ENCODE peak calls at places on chromosomes 5 and 9, in five cellular contexts. Y, L, R, D and Z are unnamed samples.

GRCh38 chr5:109146611-109147010 is 263.2 kb downstream of the PJA2 start:
- DNase-seq in Y (no peak), R (no peak), L (no peak), D (no peak), Z (no peak)

GRCh38 chr5:149740866-149741459 is 10.9 kb downstream of the PPARGC1B start:
- DNase-seq in D (no peak), Y (no peak), L (no peak), R (no peak), Z (no peak)

GRCh38 chr5:31186672-31187267 is 6.7 kb upstream of the CDH6 start:
- DNase-seq in Y (no peak), D (no peak), R (peak; percentile 64), L (no peak), Z (no peak)

GRCh38 chr5:67648201-67648671 is 451.6 kb upstream of the CD180 start:
- DNase-seq in L (no peak), Y (peak; percentile 58), R (no peak), D (no peak), Z (no peak)

GRCh38 chr5:149337746-149338145 is 7.6 kb upstream of the GRPEL2 start:
- DNase-seq in Y (no peak), D (no peak), R (no peak), L (peak; percentile 62), Z (no peak)

GRCh38 chr5:132176987-132177386 is 50.7 kb downstream of the P4HA2 start:
- DNase-seq in R (no peak), Y (no peak), L (no peak), D (no peak), Z (no peak)

GRCh38 chr5:97297063-97297715 is 114.1 kb upstream of the RIOK2 start:
- DNase-seq in L (peak; percentile 66), R (peak; percentile 44), Y (no peak), D (no peak), Z (no peak)

GRCh38 chr5:135031146-135031812 is 2.7 kb downstream of the PITX1 start:
- DNase-seq in L (no peak), Y (no peak), D (no peak), R (peak; percentile 48), Z (no peak)

GRCh38 chr9:107872457-107873192 is 383.1 kb upstream of the KLF4 start:
- DNase-seq in L (no peak), R (no peak), D (no peak), Y (no peak), Z (no peak)

GRCh38 chr5:133700251-133700650 is 87.9 kb upstream of the FSTL4 start:
- DNase-seq in L (no peak), R (no peak), D (no peak), Y (no peak), Z (no peak)

GRCh38 chr9:20512636-20513035 is 109.7 kb downstream of the MLLT3 start:
- DNase-seq in Y (no peak), L (no peak), D (no peak), R (no peak), Z (no peak)

GRCh38 chr9:134619456-134619982 is 22.1 kb upstream of the COL5A1 start:
- DNase-seq in R (no peak), L (no peak), D (no peak), Y (no peak), Z (no peak)

GRCh38 chr5:15267966-15268365 is 232.0 kb upstream of the FBXL7 start:
- DNase-seq in R (no peak), L (no peak), Y (no peak), D (no peak), Z (no peak)

GRCh38 chr5:173429489-173430150 is 101.4 kb upstream of the STC2 start:
- DNase-seq in L (no peak), Y (no peak), R (no peak), D (no peak), Z (no peak)

GRCh38 chr9:112719292-112719691 is 1.4 kb upstream of the INIP start:
- DNase-seq in R (no peak), Y (no peak), L (no peak), D (no peak), Z (no peak)

GRCh38 chr9:89664896-89665329 is 60.1 kb downstream of the GADD45G start:
- DNase-seq in L (no peak), Y (peak; percentile 89), D (no peak), R (peak; percentile 95), Z (no peak)

GRCh38 chr9:16986441-16987387 is 116.2 kb upstream of the BNC2 start:
- DNase-seq in Y (no peak), D (no peak), R (no peak), L (no peak), Z (no peak)

GRCh38 chr5:179803651-179804598 is 2.7 kb downstream of the MGAT4B start:
- DNase-seq in R (peak; percentile 36), L (no peak), D (peak; percentile 36), Y (no peak), Z (peak; percentile 48)

GRCh38 chr5:172554562-172554961 is 86.5 kb upstream of the NEURL1B start:
- DNase-seq in Y (no peak), L (no peak), R (no peak), D (no peak), Z (no peak)

GRCh38 chr5:139639619-139640431 is 8.3 kb upstream of the CXXC5 start:
- DNase-seq in Y (no peak), L (no peak), D (no peak), R (no peak), Z (no peak)

GRCh38 chr5:159504106-159504856 is 174.0 kb upstream of the IL12B start:
- DNase-seq in L (no peak), R (no peak), D (no peak), Y (no peak), Z (no peak)

GRCh38 chr5:148984333-148984732 is 78.5 kb downstream of the SH3TC2 start:
- DNase-seq in Y (no peak), D (no peak), R (no peak), L (peak; percentile 48), Z (no peak)

GRCh38 chr9:23492126-23493002 is 333.7 kb downstream of the ELAVL2 start:
- DNase-seq in Y (no peak), D (no peak), R (no peak), L (peak; percentile 14), Z (no peak)

GRCh38 chr5:163503106-163504090 is 2.0 kb upstream of the MAT2B start:
- DNase-seq in R (peak; percentile 79), D (peak; percentile 48), L (peak; percentile 70), Y (no peak), Z (no peak)

GRCh38 chr5:82635561-82636288 is 357.6 kb upstream of the RPS23 start:
- DNase-seq in D (no peak), Y (no peak), R (peak; percentile 22), L (peak; percentile 6), Z (no peak)

GRCh38 chr9:79858509-79858908 is 286.7 kb downstream of the TLE4 start:
- DNase-seq in L (no peak), D (no peak), Y (no peak), R (peak; percentile 55), Z (no peak)

GRCh38 chr5:2442686-2443354 is 308.7 kb downstream of the IRX2 start:
- DNase-seq in Y (no peak), R (no peak), L (no peak), D (no peak), Z (no peak)

GRCh38 chr9:88767504-88767790 is 223.8 kb upstream of the S1PR3 start:
- DNase-seq in R (no peak), L (no peak), Y (no peak), D (no peak), Z (no peak)

GRCh38 chr5:124639095-124639665 is 107.3 kb downstream of the ZNF608 start:
- DNase-seq in Y (no peak), R (no peak), L (no peak), D (no peak), Z (no peak)

DNA sequence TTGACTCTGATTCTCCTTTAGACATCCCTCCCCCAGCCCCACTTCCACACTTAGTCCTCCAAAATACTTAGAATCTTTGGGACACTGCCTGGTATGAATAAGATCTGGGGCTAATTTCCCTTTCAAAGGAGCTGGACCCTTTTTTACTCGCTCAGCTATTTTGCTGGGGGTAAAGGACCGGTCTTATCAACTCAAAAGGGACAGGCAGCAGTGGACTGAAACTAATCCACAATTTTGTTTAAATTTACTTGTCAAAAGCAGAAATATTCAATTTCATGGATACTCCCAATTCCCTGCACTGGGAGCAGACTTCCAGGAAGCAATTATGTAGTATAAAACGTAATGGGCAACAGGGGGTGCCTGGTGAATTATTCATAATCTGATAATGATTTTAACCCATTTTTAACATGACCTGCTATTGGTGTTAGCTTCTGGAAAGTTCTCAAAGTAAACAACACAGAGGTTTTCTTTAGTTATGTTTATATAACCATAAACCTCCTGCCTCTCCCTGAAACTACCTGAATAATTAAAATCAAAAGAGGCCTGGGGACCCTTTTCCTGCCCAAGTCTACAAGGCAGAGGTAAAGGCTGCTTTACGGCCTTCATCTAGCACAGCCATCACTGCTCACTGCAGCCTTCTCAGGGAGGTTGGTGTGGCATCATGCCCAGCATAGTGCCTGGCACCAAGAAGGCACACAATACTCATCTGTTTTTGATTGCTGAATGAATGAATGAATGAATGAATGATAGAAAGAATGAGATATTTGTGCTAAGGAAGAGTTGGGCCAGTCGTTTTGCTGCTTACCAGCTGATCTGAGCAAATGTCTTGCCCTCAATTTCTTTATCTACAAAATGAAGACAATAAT is 44.2 kb upstream of the GNPDA1 start:
- DNase-seq in D (no peak), Y (no peak), L (no peak), R (no peak), Z (no peak)
- H3K4me1 ChIP-seq in D (no peaks in the 10 kb centered on the region), Y (no peaks in the 10 kb centered on the region), L (peaks cover 3% of the 10 kb centered on the region), R (no peaks in the 10 kb centered on the region), Z (no peaks in the 10 kb centered on the region)

GRCh38 chr9:93662016-93662638 is 85.7 kb downstream of the PHF2 start:
- DNase-seq in L (no peak), D (no peak), R (no peak), Y (no peak), Z (no peak)

GRCh38 chr9:93663877-93664548 is 87.6 kb downstream of the PHF2 start:
- DNase-seq in L (peak; percentile 0), Y (peak; percentile 35), R (no peak), D (no peak), Z (no peak)

GRCh38 chr9:93664549-93665120 is 88.3 kb downstream of the PHF2 start:
- DNase-seq in L (peak; percentile 1), R (no peak), Y (peak; percentile 31), D (no peak), Z (no peak)

GRCh38 chr9:93661591-93661990 is 85.2 kb downstream of the PHF2 start:
- DNase-seq in Y (no peak), D (no peak), L (no peak), R (no peak), Z (no peak)

DNA sequence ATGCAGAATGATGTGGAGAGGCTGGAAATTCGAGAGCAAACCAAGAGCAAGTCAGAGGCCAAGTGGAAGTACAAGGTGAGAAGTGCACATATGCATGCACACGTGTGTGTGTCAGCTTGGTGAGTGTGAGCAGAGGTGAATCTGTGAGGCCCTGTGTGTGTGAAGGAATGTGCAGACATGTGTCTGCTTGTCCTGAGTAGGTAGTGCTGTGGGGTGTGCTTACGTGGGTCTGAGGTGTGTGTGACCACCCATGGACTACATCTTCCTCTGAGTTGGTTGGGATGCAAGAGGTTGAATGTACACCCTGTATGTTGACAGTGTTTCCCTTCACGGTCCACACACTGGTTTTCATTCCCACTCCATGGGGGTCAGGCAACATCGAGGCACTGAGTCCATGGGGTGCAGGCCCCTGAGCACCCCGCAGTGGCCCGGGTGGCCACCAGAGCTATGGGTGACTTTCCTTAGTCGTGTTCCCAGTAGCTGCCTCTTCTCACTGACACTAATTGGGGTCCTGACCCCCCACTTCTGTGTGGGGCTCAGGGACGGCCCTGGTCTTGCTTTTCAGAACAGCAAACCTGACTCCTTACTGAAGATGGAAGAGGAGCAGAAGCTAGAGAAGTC is 86.7 kb downstream of the PHF2 start:
- DNase-seq in Y (peak; percentile 5), D (no peak), R (no peak), L (no peak), Z (no peak)
- H3K36me3 ChIP-seq in Y (no peaks in the 10 kb centered on the region), D (peaks cover 9% of the 10 kb centered on the region), R (peaks cover 8% of the 10 kb centered on the region), L (peaks cover 8% of the 10 kb centered on the region), Z (peaks cover 7% of the 10 kb centered on the region)

GRCh38 chr5:122447072-122447471 is 135.0 kb downstream of the SNCAIP start:
- DNase-seq in R (no peak), D (no peak), L (no peak), Y (no peak), Z (no peak)
- H3K4me1 ChIP-seq in R (no peaks in the 10 kb centered on the region), D (no peaks in the 10 kb centered on the region), L (no peaks in the 10 kb centered on the region), Y (no peaks in the 10 kb centered on the region), Z (no peaks in the 10 kb centered on the region)

GRCh38 chr5:1078851-1079250 is 33.0 kb downstream of the SLC12A7 start:
- DNase-seq in Y (no peak), L (no peak), D (no peak), R (no peak), Z (no peak)
- H3K36me3 ChIP-seq in Y (peaks cover 8% of the 10 kb centered on the region), L (no peaks in the 10 kb centered on the region), D (peaks cover 13% of the 10 kb centered on the region), R (peaks cover 16% of the 10 kb centered on the region), Z (peaks cover 5% of the 10 kb centered on the region)